ENCODE peak calls at places on chromosomes 1 and 21, in seven cellular contexts. G is substantia nigra; L is activated naive CD4-positive, alpha-beta T cell treated with anti-CD3 and anti-CD28 coated beads for 36 hours; M is neural crest cell; C is effector memory CD8-positive, alpha-beta T cell; J is GM12864; T is sciatic nerve. K is an unnamed sample.

GRCh38 chr21:26961704-26962103 is 5.2 kb downstream of the ADAMTS5 start:
- DNase-seq in G (no peak), L (peak), M (no peak), C (no peak), J (no peak), T (no peak), K (no peak)

GRCh38 chr1:16115468-16116363 is 40.2 kb downstream of the EPHA2 start:
- DNase-seq in G (no peak), L (no peak), M (peak), C (no peak), J (no peak), T (no peak), K (no peak)

GRCh38 chr1:21537932-21538630 is 28.9 kb downstream of the ALPL start:
- DNase-seq in G (no peak), L (no peak), M (no peak), C (no peak), J (no peak), T (peak), K (no peak)

GRCh38 chr1:220527279-220528048 is 472 bp upstream of the MARK1 start:
- DNase-seq in G (peak), L (peak), M (no peak), C (no peak), J (peak), T (peak), K (peak)

GRCh38 chr1:213266983-213267772 is 216.1 kb downstream of the RPS6KC1 start:
- DNase-seq in G (no peak), L (no peak), M (no peak), C (no peak), J (no peak), T (no peak), K (no peak)

GRCh38 chr1:30740952-30741894 is 16.4 kb downstream of the LAPTM5 start:
- DNase-seq in G (no peak), L (no peak), M (no peak), C (no peak), J (no peak), T (no peak), K (no peak)

GRCh38 chr21:14916676-14917141 is 148.1 kb downstream of the NRIP1 start:
- DNase-seq in G (no peak), L (no peak), M (no peak), C (no peak), J (no peak), T (no peak), K (no peak)

GRCh38 chr1:1759456-1760344 is 18.6 kb downstream of the NADK start:
- DNase-seq in G (no peak), L (no peak), M (no peak), C (no peak), J (no peak), T (no peak), K (peak)

GRCh38 chr1:161768461-161768860 is 2.3 kb downstream of the ATF6 start:
- DNase-seq in G (no peak), L (no peak), M (no peak), C (no peak), J (no peak), T (no peak), K (no peak)

GRCh38 chr1:17113973-17114372 is 5.3 kb downstream of the PADI2 start:
- DNase-seq in G (peak), L (no peak), M (no peak), C (no peak), J (no peak), T (no peak), K (no peak)

GRCh38 chr1:55696181-55696580 is 481.0 kb upstream of the USP24 start:
- DNase-seq in G (no peak), L (no peak), M (no peak), C (no peak), J (no peak), T (no peak), K (no peak)

GRCh38 chr21:31107871-31108270 is 69.6 kb upstream of the KRTAP19-8 start:
- DNase-seq in G (no peak), L (no peak), M (no peak), C (no peak), J (no peak), T (no peak), K (no peak)

GRCh38 chr1:202131956-202132821 is 9.5 kb downstream of the GPR37L1 start:
- DNase-seq in G (peak), L (no peak), M (no peak), C (no peak), J (no peak), T (peak), K (no peak)

GRCh38 chr1:156608981-156609380 is 7.7 kb upstream of the GPATCH4 start:
- DNase-seq in G (no peak), L (peak), M (no peak), C (peak), J (no peak), T (no peak), K (peak)

GRCh38 chr1:68340951-68341350 is 108.6 kb upstream of the WLS start:
- DNase-seq in G (no peak), L (no peak), M (no peak), C (no peak), J (no peak), T (no peak), K (no peak)

GRCh38 chr1:60129916-60130315 is 56.3 kb upstream of the C1orf87 start:
- DNase-seq in G (no peak), L (no peak), M (no peak), C (no peak), J (no peak), T (no peak), K (no peak)

GRCh38 chr1:212699839-212700596 is at the start of gene BATF3:
- DNase-seq in G (no peak), L (peak), M (peak), C (peak), J (no peak), T (peak), K (no peak)